ENCODE peak calls at places on chromosomes 3 and 15, in ten cellular contexts. P is tibial artery, I is H1, Y is neural crest cell, C is tibial nerve, N is choroid plexus epithelial cell, E is AG04449, M is osteocyte, T is uterus, K is stomach. B is an unnamed sample.

GRCh38 chr3:11601446-11602241 is 42.1 kb downstream of the VGLL4 start:
- DNase-seq in P (peak; percentile 94), I (no peak), Y (no peak), C (no peak), N (peak; percentile 29), E (no peak), M (no peak), T (peak; percentile 68), K (peak; percentile 60), B (no peak)

GRCh38 chr3:31567036-31567435 is 34.3 kb downstream of the STT3B start:
- DNase-seq in P (no peak), I (no peak), Y (no peak), C (no peak), N (no peak), E (no peak), M (no peak), T (no peak), K (no peak), B (peak; percentile 23)

GRCh38 chr3:107669669-107670068 is 146.9 kb downstream of the BBX start:
- DNase-seq in P (no peak), I (no peak), Y (no peak), C (no peak), N (no peak), E (no peak), M (no peak), T (no peak), K (no peak), B (no peak)

GRCh38 chr3:43036621-43037331 is 57.7 kb downstream of the GASK1A start:
- DNase-seq in P (no peak), I (no peak), Y (no peak), C (no peak), N (no peak), E (no peak), M (peak; percentile 68), T (no peak), K (no peak), B (no peak)

GRCh38 chr15:70523634-70524033 is 239.7 kb downstream of the UACA start:
- DNase-seq in P (no peak), I (no peak), Y (no peak), C (no peak), N (no peak), E (no peak), M (no peak), T (no peak), K (peak; percentile 14), B (no peak)

GRCh38 chr15:87747106-87747505 is 509.4 kb downstream of the NTRK3 start:
- DNase-seq in P (no peak), I (no peak), Y (no peak), C (no peak), N (no peak), E (no peak), M (no peak), T (no peak), K (no peak), B (no peak)

GRCh38 chr3:6644070-6644929 is 216.6 kb upstream of the GRM7 start:
- DNase-seq in P (no peak), I (no peak), Y (no peak), C (no peak), N (no peak), E (no peak), M (no peak), T (no peak), K (no peak), B (no peak)

GRCh38 chr3:184585545-184585944 is 24.0 kb downstream of the EPHB3 start:
- DNase-seq in P (no peak), I (no peak), Y (no peak), C (no peak), N (no peak), E (no peak), M (no peak), T (no peak), K (no peak), B (no peak)

GRCh38 chr3:123039178-123039577 is 11.6 kb upstream of the SEMA5B start:
- DNase-seq in P (no peak), I (no peak), Y (no peak), C (no peak), N (no peak), E (no peak), M (no peak), T (no peak), K (peak; percentile 40), B (no peak)

DNA sequence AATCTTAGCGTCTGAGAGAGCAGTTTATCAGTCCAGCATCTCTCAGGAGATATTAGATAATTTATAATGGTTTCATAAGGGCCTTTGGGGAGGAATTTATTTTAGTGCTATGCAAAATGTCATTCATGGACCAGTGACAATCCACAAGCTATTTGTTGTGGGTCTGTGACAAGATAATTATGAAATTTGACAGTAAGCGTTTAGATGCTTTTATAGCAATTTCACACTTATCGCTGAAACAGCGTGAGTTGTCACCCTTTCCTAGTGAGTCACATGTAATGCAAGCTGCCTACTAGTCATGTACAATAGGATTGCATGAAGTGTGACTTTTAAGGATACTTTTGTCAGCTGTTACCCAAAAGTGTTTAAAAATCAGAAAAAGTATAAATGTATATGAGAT is 315.6 kb upstream of the THBS1 start:
- DNase-seq in P (no peak), I (no peak), Y (no peak), C (no peak), N (no peak), E (no peak), M (no peak), T (no peak), K (no peak), B (no peak)
- TF ChIP-seq CTCF in P (no peak), I (no peak), Y (no peak), C (no peak), N (no peak), E (no peak), M (no peak), T (no peak), K (no peak), B (no peak)

DNA sequence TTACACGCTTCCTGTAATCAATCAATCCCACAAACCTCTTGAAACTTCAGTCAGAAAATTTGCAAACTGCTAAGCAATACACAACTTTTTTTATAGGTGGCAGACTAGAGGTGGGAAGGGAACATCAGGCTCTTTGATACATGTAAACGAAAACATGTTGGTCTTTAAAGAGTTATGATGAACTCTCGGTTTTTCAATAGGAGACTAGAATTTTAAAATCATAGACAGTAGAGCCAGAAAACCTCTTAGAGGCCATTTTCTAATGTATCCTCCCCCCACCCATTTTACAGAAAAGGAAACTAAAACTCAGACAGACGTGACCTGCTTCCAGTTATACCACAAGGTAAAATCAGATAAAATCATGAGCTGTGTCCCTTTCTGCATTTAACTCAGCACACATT is 179.1 kb upstream of the LPP start:
- DNase-seq in P (no peak), I (no peak), Y (no peak), C (no peak), N (no peak), E (no peak), M (no peak), T (no peak), K (no peak), B (no peak)
- TF ChIP-seq CTCF in P (no peak), I (no peak), Y (no peak), C (peak; percentile 17), N (peak; percentile 28), E (no peak), M (no peak), T (no peak), K (no peak), B (no peak)

GRCh38 chr3:25662921-25663320 is 1.8 kb downstream of the TOP2B start:
- DNase-seq in P (no peak), I (no peak), Y (no peak), C (no peak), N (no peak), E (no peak), M (no peak), T (no peak), K (no peak), B (no peak)

GRCh38 chr3:25664810-25665645 is at the start of gene TOP2B:
- DNase-seq in P (peak; percentile 98), I (peak; percentile 93), Y (peak; percentile 89), C (peak; percentile 94), N (peak; percentile 98), E (peak; percentile 79), M (peak; percentile 98), T (peak; percentile 96), K (peak; percentile 96), B (peak; percentile 95)

GRCh38 chr3:25663324-25664065 is 1.2 kb downstream of the TOP2B start:
- DNase-seq in P (no peak), I (no peak), Y (no peak), C (no peak), N (peak; percentile 39), E (no peak), M (no peak), T (no peak), K (no peak), B (peak; percentile 14)

GRCh38 chr3:25664066-25664809 is 469 bp downstream of the TOP2B start:
- DNase-seq in P (peak; percentile 85), I (peak; percentile 68), Y (peak; percentile 57), C (peak; percentile 53), N (peak; percentile 48), E (no peak), M (peak; percentile 88), T (peak; percentile 67), K (peak; percentile 68), B (peak; percentile 76)

GRCh38 chr3:25661694-25662455 is 2.8 kb downstream of the TOP2B start:
- DNase-seq in P (no peak), I (no peak), Y (no peak), C (no peak), N (peak; percentile 20), E (no peak), M (no peak), T (no peak), K (no peak), B (no peak)
- TF ChIP-seq CTCF in P (no peak), I (no peak), Y (no peak), C (no peak), N (peak; percentile 8), E (no peak), M (no peak), T (no peak), K (no peak), B (no peak)

GRCh38 chr3:114115151-114115550 is 58.6 kb downstream of the QTRT2 start:
- DNase-seq in P (no peak), I (no peak), Y (no peak), C (no peak), N (no peak), E (no peak), M (no peak), T (no peak), K (no peak), B (no peak)
- TF ChIP-seq CTCF in P (no peak), I (no peak), Y (no peak), C (no peak), N (no peak), E (no peak), M (no peak), T (no peak), K (no peak), B (no peak)

B was measured in endothelial cell.